ENCODE peak calls at places on chromosomes 13 and 19, in seven cellular contexts. E, X, Z, K, F, T and V are unnamed samples.

GRCh38 chr19:29266001-29266400 is 53.0 kb upstream of the UQCRFS1 start:
- DNase-seq in X (no peak), T (no peak), K (no peak), Z (no peak), E (peak; percentile 15), F (no peak), V (no peak)

GRCh38 chr19:30167206-30167903 is 204.8 kb upstream of the ZNF536 start:
- DNase-seq in K (no peak), X (no peak), F (no peak), E (no peak), T (no peak), Z (no peak), V (no peak)

GRCh38 chr13:109408596-109409382 is 377.6 kb downstream of the IRS2 start:
- DNase-seq in T (no peak), Z (no peak), K (no peak), E (no peak), F (peak; percentile 22), X (no peak), V (no peak)

GRCh38 chr13:34721631-34722144 is 220.4 kb upstream of the NBEA start:
- DNase-seq in Z (no peak), K (no peak), E (no peak), T (no peak), X (no peak), F (no peak), V (no peak)

GRCh38 chr19:50512999-50513745 is 541 bp downstream of the ASPDH start:
- DNase-seq in K (no peak), Z (no peak), F (no peak), E (no peak), T (no peak), X (no peak), V (no peak)

GRCh38 chr19:47509973-47510372 is 4.9 kb downstream of the NAPA start:
- DNase-seq in F (no peak), E (no peak), K (no peak), T (no peak), X (no peak), Z (no peak), V (no peak)

GRCh38 chr19:56566904-56567273 is 379 bp upstream of the ZNF470 start:
- DNase-seq in F (peak; percentile 44), T (no peak), E (peak; percentile 49), K (no peak), X (no peak), Z (no peak), V (no peak)

GRCh38 chr13:46804391-46804815 is 7.4 kb upstream of the ESD start:
- DNase-seq in X (no peak), F (peak; percentile 93), Z (no peak), K (peak; percentile 73), E (no peak), T (peak; percentile 78), V (peak; percentile 98)

GRCh38 chr19:632228-633067 is 889 bp downstream of the POLRMT start:
- DNase-seq in X (peak; percentile 46), K (peak; percentile 82), F (peak; percentile 58), T (peak; percentile 74), E (peak; percentile 67), Z (no peak), V (peak; percentile 36)

GRCh38 chr19:9075064-9075964 is 11.5 kb upstream of the OR1M1 start:
- DNase-seq in E (peak; percentile 82), K (peak; percentile 95), T (peak; percentile 72), Z (peak; percentile 71), F (peak; percentile 61), X (peak; percentile 40), V (peak; percentile 83)

GRCh38 chr13:45833663-45834062 is 17.9 kb downstream of the SIAH3 start:
- DNase-seq in X (no peak), E (no peak), K (no peak), F (peak; percentile 2), Z (no peak), T (peak; percentile 47), V (peak; percentile 7)

GRCh38 chr13:37270206-37271001 is 164.9 kb upstream of the CSNK1A1L start:
- DNase-seq in K (peak; percentile 33), X (no peak), Z (no peak), T (no peak), F (no peak), E (no peak), V (peak; percentile 18)

GRCh38 chr13:63161219-63161618 is 1745.6 kb upstream of the PCDH20 start:
- DNase-seq in E (no peak), F (no peak), Z (no peak), T (no peak), X (no peak), K (no peak), V (peak; percentile 57)

GRCh38 chr13:98432638-98433037 is 144.3 kb downstream of the STK24 start:
- DNase-seq in K (no peak), E (no peak), F (no peak), X (no peak), Z (no peak), T (no peak), V (no peak)
- H2AK5ac ChIP-seq in K (no peak overlapping the region), E (no peak overlapping the region), F (no peak overlapping the region), X (no peak overlapping the region), Z (no peak overlapping the region), T (no peak overlapping the region), V (no peak overlapping the region)

DNA sequence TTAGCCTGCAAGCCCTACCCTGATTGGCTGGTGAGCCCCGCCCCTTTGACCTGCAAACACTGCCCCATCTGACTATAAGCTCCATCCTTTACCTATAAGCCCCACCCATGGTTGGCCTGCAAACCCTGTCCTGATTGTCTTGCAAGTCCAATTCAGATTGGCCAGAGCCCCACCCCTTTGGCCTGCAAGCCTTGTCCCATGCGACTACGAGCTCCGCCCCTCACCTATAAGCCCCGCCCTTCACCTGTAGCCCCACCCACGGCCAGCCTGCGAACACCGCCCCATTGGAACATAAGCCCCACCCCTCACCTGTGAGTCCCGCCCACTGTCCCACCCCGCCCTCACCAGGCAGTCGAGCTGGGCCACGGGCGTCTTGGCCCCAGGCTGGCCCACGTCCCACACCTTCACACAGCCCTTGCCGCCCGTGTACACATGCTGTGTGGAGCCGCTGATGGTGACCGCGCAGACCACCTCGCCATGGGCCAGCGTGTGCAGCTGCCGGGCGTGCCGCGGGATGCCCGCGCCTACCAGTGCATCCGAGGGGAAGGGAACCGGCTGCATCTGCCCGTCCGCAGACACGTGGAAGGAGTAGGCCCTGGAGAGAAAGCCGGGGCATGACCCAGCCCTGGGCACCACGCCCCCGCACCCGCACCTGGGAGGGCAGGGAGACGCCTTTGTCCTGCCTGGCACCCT is 22.9 kb downstream of the TLE2 start:
- DNase-seq in T (no peak), Z (peak; percentile 80), F (peak; percentile 23), E (peak; percentile 99), K (peak; percentile 60), X (no peak), V (no peak)
- H4K8ac ChIP-seq in T (no peak overlapping the region), Z (peak overlapping the region; percentile 68), F (no peak overlapping the region), E (no peak overlapping the region), K (no peak overlapping the region), X (no peak overlapping the region), V (no peak overlapping the region)

GRCh38 chr13:22461854-22462565 is 718.8 kb upstream of the SGCG start:
- DNase-seq in E (no peak), T (peak; percentile 2), F (no peak), Z (no peak), X (no peak), K (no peak), V (no peak)
- H3K4me2 ChIP-seq in E (no peak overlapping the region), T (no peak overlapping the region), F (no peak overlapping the region), Z (no peak overlapping the region), X (no peak overlapping the region), K (no peak overlapping the region), V (no peak overlapping the region)

GRCh38 chr13:72726721-72727416 is 560 bp downstream of the MZT1 start:
- DNase-seq in X (peak; percentile 9), F (peak; percentile 55), K (peak; percentile 21), E (peak; percentile 60), T (peak; percentile 26), Z (no peak), V (no peak)
- H2AK5ac ChIP-seq in X (peak overlapping the region; percentile 79), F (peak overlapping the region; percentile 23), K (no peak overlapping the region), E (no peak overlapping the region), T (no peak overlapping the region), Z (peak overlapping the region; percentile 56), V (peak overlapping the region; percentile 81)

GRCh38 chr19:41399091-41399490 is 1.5 kb downstream of the BCKDHA start:
- DNase-seq in Z (no peak), F (no peak), E (no peak), T (no peak), K (no peak), X (no peak), V (no peak)

GRCh38 chr19:41401483-41401882 is 3.9 kb downstream of the BCKDHA start:
- DNase-seq in K (no peak), F (no peak), Z (no peak), X (no peak), E (no peak), T (no peak), V (no peak)

GRCh38 chr19:41403181-41403970 is 5.8 kb downstream of the BCKDHA start:
- DNase-seq in T (no peak), X (no peak), E (no peak), K (no peak), F (no peak), Z (no peak), V (no peak)

GRCh38 chr19:41399525-41399924 is 1.9 kb downstream of the BCKDHA start:
- DNase-seq in E (no peak), Z (no peak), X (no peak), F (no peak), T (no peak), K (no peak), V (no peak)

GRCh38 chr19:41402010-41402409 is 4.4 kb downstream of the BCKDHA start:
- DNase-seq in X (no peak), F (no peak), E (no peak), Z (no peak), T (no peak), K (no peak), V (no peak)
- H4K8ac ChIP-seq in X (no peak overlapping the region), F (no peak overlapping the region), E (no peak overlapping the region), Z (no peak overlapping the region), T (no peak overlapping the region), K (no peak overlapping the region), V (no peak overlapping the region)